ENCODE peak calls at places on chromosomes 11 and 22, in seven cellular contexts. One of them, this sample, is unnamed.

GRCh38 chr11:45805305-45806071 is 539 bp downstream of the SLC35C1 start:
- DNase-seq in pancreas: peak; percentile 80
- DNase-seq in DMS153: no peak
- DNase-seq in NCI-H2171: peak; percentile 40
- DNase-seq in activated naive CD4-positive, alpha-beta T cell treated with anti-CD3 and anti-CD28 coated beads for 36 hours: no peak
- DNase-seq in NCI-H1092 treated with DMSO at 0.1 percent for 48 hours: no peak
- DNase-seq in bronchial epithelial cell: peak; percentile 33
- DNase-seq in this sample: no peak

GRCh38 chr11:132576706-132577105 is 955.6 kb downstream of the OPCML start:
- DNase-seq in pancreas: no peak
- DNase-seq in DMS153: no peak
- DNase-seq in NCI-H2171: no peak
- DNase-seq in activated naive CD4-positive, alpha-beta T cell treated with anti-CD3 and anti-CD28 coated beads for 36 hours: no peak
- DNase-seq in NCI-H1092 treated with DMSO at 0.1 percent for 48 hours: no peak
- DNase-seq in bronchial epithelial cell: peak; percentile 14
- DNase-seq in this sample: peak; percentile 32

GRCh38 chr11:47524200-47524874 is 28.6 kb downstream of the CELF1 start:
- DNase-seq in pancreas: no peak
- DNase-seq in DMS153: no peak
- DNase-seq in NCI-H2171: peak; percentile 58
- DNase-seq in activated naive CD4-positive, alpha-beta T cell treated with anti-CD3 and anti-CD28 coated beads for 36 hours: peak; percentile 27
- DNase-seq in NCI-H1092 treated with DMSO at 0.1 percent for 48 hours: no peak
- DNase-seq in bronchial epithelial cell: peak; percentile 43
- DNase-seq in this sample: peak; percentile 27

GRCh38 chr11:122120096-122120495 is 4.1 kb upstream of the BLID start:
- DNase-seq in pancreas: no peak
- DNase-seq in DMS153: no peak
- DNase-seq in NCI-H2171: no peak
- DNase-seq in activated naive CD4-positive, alpha-beta T cell treated with anti-CD3 and anti-CD28 coated beads for 36 hours: no peak
- DNase-seq in NCI-H1092 treated with DMSO at 0.1 percent for 48 hours: no peak
- DNase-seq in bronchial epithelial cell: no peak
- DNase-seq in this sample: no peak

GRCh38 chr11:109071712-109072524 is 350.1 kb upstream of the C11orf87 start:
- DNase-seq in pancreas: no peak
- DNase-seq in DMS153: no peak
- DNase-seq in NCI-H2171: no peak
- DNase-seq in activated naive CD4-positive, alpha-beta T cell treated with anti-CD3 and anti-CD28 coated beads for 36 hours: no peak
- DNase-seq in NCI-H1092 treated with DMSO at 0.1 percent for 48 hours: no peak
- DNase-seq in bronchial epithelial cell: peak; percentile 17
- DNase-seq in this sample: no peak

GRCh38 chr22:20033045-20033706 is 12.3 kb downstream of the TANGO2 start:
- DNase-seq in pancreas: peak; percentile 87
- DNase-seq in DMS153: no peak
- DNase-seq in NCI-H2171: no peak
- DNase-seq in activated naive CD4-positive, alpha-beta T cell treated with anti-CD3 and anti-CD28 coated beads for 36 hours: no peak
- DNase-seq in NCI-H1092 treated with DMSO at 0.1 percent for 48 hours: no peak
- DNase-seq in bronchial epithelial cell: no peak
- DNase-seq in this sample: no peak

GRCh38 chr11:64649304-64649703 is 58.3 kb downstream of the SLC22A12 start:
- DNase-seq in pancreas: no peak
- DNase-seq in DMS153: no peak
- DNase-seq in NCI-H2171: no peak
- DNase-seq in activated naive CD4-positive, alpha-beta T cell treated with anti-CD3 and anti-CD28 coated beads for 36 hours: peak; percentile 19
- DNase-seq in NCI-H1092 treated with DMSO at 0.1 percent for 48 hours: peak; percentile 10
- DNase-seq in bronchial epithelial cell: peak; percentile 13
- DNase-seq in this sample: no peak

GRCh38 chr22:50479686-50480085 is 1.7 kb upstream of the ADM2 start:
- DNase-seq in pancreas: no peak
- DNase-seq in DMS153: no peak
- DNase-seq in NCI-H2171: no peak
- DNase-seq in activated naive CD4-positive, alpha-beta T cell treated with anti-CD3 and anti-CD28 coated beads for 36 hours: no peak
- DNase-seq in NCI-H1092 treated with DMSO at 0.1 percent for 48 hours: no peak
- DNase-seq in bronchial epithelial cell: no peak
- DNase-seq in this sample: no peak

GRCh38 chr11:77442394-77443053 is 31.4 kb downstream of the PAK1 start:
- DNase-seq in pancreas: no peak
- DNase-seq in DMS153: no peak
- DNase-seq in NCI-H2171: no peak
- DNase-seq in activated naive CD4-positive, alpha-beta T cell treated with anti-CD3 and anti-CD28 coated beads for 36 hours: no peak
- DNase-seq in NCI-H1092 treated with DMSO at 0.1 percent for 48 hours: no peak
- DNase-seq in bronchial epithelial cell: no peak
- DNase-seq in this sample: no peak

GRCh38 chr11:69540118-69541000 is 58.9 kb downstream of the LINC01488 start:
- DNase-seq in pancreas: peak; percentile 57
- DNase-seq in DMS153: no peak
- DNase-seq in NCI-H2171: no peak
- DNase-seq in activated naive CD4-positive, alpha-beta T cell treated with anti-CD3 and anti-CD28 coated beads for 36 hours: no peak
- DNase-seq in NCI-H1092 treated with DMSO at 0.1 percent for 48 hours: no peak
- DNase-seq in bronchial epithelial cell: no peak
- DNase-seq in this sample: no peak

GRCh38 chr11:45982656-45983470 is 60.4 kb downstream of the LARGE2 start:
- DNase-seq in pancreas: no peak
- DNase-seq in DMS153: peak; percentile 20
- DNase-seq in NCI-H2171: peak; percentile 90
- DNase-seq in activated naive CD4-positive, alpha-beta T cell treated with anti-CD3 and anti-CD28 coated beads for 36 hours: peak; percentile 73
- DNase-seq in NCI-H1092 treated with DMSO at 0.1 percent for 48 hours: no peak
- DNase-seq in bronchial epithelial cell: peak; percentile 84
- DNase-seq in this sample: no peak

GRCh38 chr11:116460156-116460965 is 312.4 kb downstream of the BUD13 start:
- DNase-seq in pancreas: no peak
- DNase-seq in DMS153: no peak
- DNase-seq in NCI-H2171: no peak
- DNase-seq in activated naive CD4-positive, alpha-beta T cell treated with anti-CD3 and anti-CD28 coated beads for 36 hours: no peak
- DNase-seq in NCI-H1092 treated with DMSO at 0.1 percent for 48 hours: peak; percentile 28
- DNase-seq in bronchial epithelial cell: no peak
- DNase-seq in this sample: no peak

GRCh38 chr22:40716116-40716515 is 36.8 kb downstream of the MCHR1 start:
- DNase-seq in pancreas: no peak
- DNase-seq in DMS153: no peak
- DNase-seq in NCI-H2171: no peak
- DNase-seq in activated naive CD4-positive, alpha-beta T cell treated with anti-CD3 and anti-CD28 coated beads for 36 hours: no peak
- DNase-seq in NCI-H1092 treated with DMSO at 0.1 percent for 48 hours: no peak
- DNase-seq in bronchial epithelial cell: no peak
- DNase-seq in this sample: no peak

GRCh38 chr11:117217685-117218084 is 14.2 kb downstream of the PCSK7 start:
- DNase-seq in pancreas: no peak
- DNase-seq in DMS153: no peak
- DNase-seq in NCI-H2171: no peak
- DNase-seq in activated naive CD4-positive, alpha-beta T cell treated with anti-CD3 and anti-CD28 coated beads for 36 hours: no peak
- DNase-seq in NCI-H1092 treated with DMSO at 0.1 percent for 48 hours: no peak
- DNase-seq in bronchial epithelial cell: no peak
- DNase-seq in this sample: no peak

GRCh38 chr11:117725048-117725734 is 71.8 kb downstream of the DSCAML1 start:
- DNase-seq in pancreas: no peak
- DNase-seq in DMS153: peak; percentile 20
- DNase-seq in NCI-H2171: no peak
- DNase-seq in activated naive CD4-positive, alpha-beta T cell treated with anti-CD3 and anti-CD28 coated beads for 36 hours: no peak
- DNase-seq in NCI-H1092 treated with DMSO at 0.1 percent for 48 hours: peak; percentile 89
- DNase-seq in bronchial epithelial cell: no peak
- DNase-seq in this sample: no peak

GRCh38 chr11:35214792-35215193 is 75.8 kb downstream of the CD44 start:
- DNase-seq in pancreas: no peak
- DNase-seq in DMS153: no peak
- DNase-seq in NCI-H2171: no peak
- DNase-seq in activated naive CD4-positive, alpha-beta T cell treated with anti-CD3 and anti-CD28 coated beads for 36 hours: peak; percentile 77
- DNase-seq in NCI-H1092 treated with DMSO at 0.1 percent for 48 hours: no peak
- DNase-seq in bronchial epithelial cell: peak; percentile 94
- DNase-seq in this sample: no peak

GRCh38 chr11:118380571-118380970 is 20.8 kb upstream of the ATP5MG start:
- DNase-seq in pancreas: no peak
- DNase-seq in DMS153: no peak
- DNase-seq in NCI-H2171: no peak
- DNase-seq in activated naive CD4-positive, alpha-beta T cell treated with anti-CD3 and anti-CD28 coated beads for 36 hours: no peak
- DNase-seq in NCI-H1092 treated with DMSO at 0.1 percent for 48 hours: no peak
- DNase-seq in bronchial epithelial cell: peak; percentile 88
- DNase-seq in this sample: no peak

GRCh38 chr11:2892215-2893020 is 6.8 kb upstream of the CDKN1C start:
- DNase-seq in pancreas: peak; percentile 80
- DNase-seq in DMS153: peak; percentile 79
- DNase-seq in NCI-H2171: no peak
- DNase-seq in activated naive CD4-positive, alpha-beta T cell treated with anti-CD3 and anti-CD28 coated beads for 36 hours: peak; percentile 79
- DNase-seq in NCI-H1092 treated with DMSO at 0.1 percent for 48 hours: peak; percentile 73
- DNase-seq in bronchial epithelial cell: no peak
- DNase-seq in this sample: peak; percentile 46

GRCh38 chr22:37639070-37639760 is at the start of gene SH3BP1:
- DNase-seq in pancreas: no peak
- DNase-seq in DMS153: no peak
- DNase-seq in NCI-H2171: peak; percentile 47
- DNase-seq in activated naive CD4-positive, alpha-beta T cell treated with anti-CD3 and anti-CD28 coated beads for 36 hours: peak; percentile 59
- DNase-seq in NCI-H1092 treated with DMSO at 0.1 percent for 48 hours: no peak
- DNase-seq in bronchial epithelial cell: no peak
- DNase-seq in this sample: no peak

GRCh38 chr22:37401401-37401859 is 25.8 kb downstream of the ELFN2 start:
- DNase-seq in pancreas: no peak
- DNase-seq in DMS153: no peak
- DNase-seq in NCI-H2171: no peak
- DNase-seq in activated naive CD4-positive, alpha-beta T cell treated with anti-CD3 and anti-CD28 coated beads for 36 hours: no peak
- DNase-seq in NCI-H1092 treated with DMSO at 0.1 percent for 48 hours: no peak
- DNase-seq in bronchial epithelial cell: no peak
- DNase-seq in this sample: peak; percentile 19

GRCh38 chr11:47861762-47862161 is 13.6 kb upstream of the NUP160 start:
- DNase-seq in pancreas: no peak
- DNase-seq in DMS153: no peak
- DNase-seq in NCI-H2171: no peak
- DNase-seq in activated naive CD4-positive, alpha-beta T cell treated with anti-CD3 and anti-CD28 coated beads for 36 hours: peak; percentile 26
- DNase-seq in NCI-H1092 treated with DMSO at 0.1 percent for 48 hours: no peak
- DNase-seq in bronchial epithelial cell: peak; percentile 69
- DNase-seq in this sample: no peak

GRCh38 chr22:33923660-33924246 is 3.5 kb upstream of the LARGE1 start:
- DNase-seq in pancreas: no peak
- DNase-seq in DMS153: peak; percentile 50
- DNase-seq in NCI-H2171: peak; percentile 52
- DNase-seq in activated naive CD4-positive, alpha-beta T cell treated with anti-CD3 and anti-CD28 coated beads for 36 hours: peak; percentile 51
- DNase-seq in NCI-H1092 treated with DMSO at 0.1 percent for 48 hours: peak; percentile 82
- DNase-seq in bronchial epithelial cell: peak; percentile 60
- DNase-seq in this sample: peak; percentile 61

GRCh38 chr22:27637604-27638003 is 164.0 kb downstream of the MN1 start:
- DNase-seq in pancreas: no peak
- DNase-seq in DMS153: no peak
- DNase-seq in NCI-H2171: no peak
- DNase-seq in activated naive CD4-positive, alpha-beta T cell treated with anti-CD3 and anti-CD28 coated beads for 36 hours: no peak
- DNase-seq in NCI-H1092 treated with DMSO at 0.1 percent for 48 hours: no peak
- DNase-seq in bronchial epithelial cell: peak; percentile 75
- DNase-seq in this sample: peak; percentile 27

GRCh38 chr11:13073119-13073981 is 64.2 kb downstream of the RASSF10 start:
- DNase-seq in pancreas: no peak
- DNase-seq in DMS153: no peak
- DNase-seq in NCI-H2171: no peak
- DNase-seq in activated naive CD4-positive, alpha-beta T cell treated with anti-CD3 and anti-CD28 coated beads for 36 hours: no peak
- DNase-seq in NCI-H1092 treated with DMSO at 0.1 percent for 48 hours: no peak
- DNase-seq in bronchial epithelial cell: peak; percentile 99
- DNase-seq in this sample: no peak

GRCh38 chr11:75524576-75525432 is 937 bp downstream of the GDPD5 start:
- DNase-seq in pancreas: peak; percentile 86
- DNase-seq in DMS153: no peak
- DNase-seq in NCI-H2171: no peak
- DNase-seq in activated naive CD4-positive, alpha-beta T cell treated with anti-CD3 and anti-CD28 coated beads for 36 hours: peak; percentile 38
- DNase-seq in NCI-H1092 treated with DMSO at 0.1 percent for 48 hours: no peak
- DNase-seq in bronchial epithelial cell: no peak
- DNase-seq in this sample: no peak

GRCh38 chr11:128516886-128517285 is 70.5 kb downstream of the ETS1 start:
- DNase-seq in pancreas: no peak
- DNase-seq in DMS153: no peak
- DNase-seq in NCI-H2171: no peak
- DNase-seq in activated naive CD4-positive, alpha-beta T cell treated with anti-CD3 and anti-CD28 coated beads for 36 hours: no peak
- DNase-seq in NCI-H1092 treated with DMSO at 0.1 percent for 48 hours: no peak
- DNase-seq in bronchial epithelial cell: no peak
- DNase-seq in this sample: no peak

GRCh38 chr11:128447233-128447632 is 140.1 kb downstream of the ETS1 start:
- DNase-seq in pancreas: no peak
- DNase-seq in DMS153: no peak
- DNase-seq in NCI-H2171: no peak
- DNase-seq in activated naive CD4-positive, alpha-beta T cell treated with anti-CD3 and anti-CD28 coated beads for 36 hours: no peak
- DNase-seq in NCI-H1092 treated with DMSO at 0.1 percent for 48 hours: no peak
- DNase-seq in bronchial epithelial cell: no peak
- DNase-seq in this sample: no peak

GRCh38 chr22:41766476-41766875 is 34.0 kb upstream of the CCDC134 start:
- DNase-seq in pancreas: no peak
- DNase-seq in DMS153: no peak
- DNase-seq in NCI-H2171: no peak
- DNase-seq in activated naive CD4-positive, alpha-beta T cell treated with anti-CD3 and anti-CD28 coated beads for 36 hours: no peak
- DNase-seq in NCI-H1092 treated with DMSO at 0.1 percent for 48 hours: no peak
- DNase-seq in bronchial epithelial cell: no peak
- DNase-seq in this sample: no peak

GRCh38 chr11:134575504-134576230 is 163.6 kb upstream of the B3GAT1 start:
- DNase-seq in pancreas: no peak
- DNase-seq in DMS153: no peak
- DNase-seq in NCI-H2171: no peak
- DNase-seq in activated naive CD4-positive, alpha-beta T cell treated with anti-CD3 and anti-CD28 coated beads for 36 hours: no peak
- DNase-seq in NCI-H1092 treated with DMSO at 0.1 percent for 48 hours: no peak
- DNase-seq in bronchial epithelial cell: no peak
- DNase-seq in this sample: no peak

GRCh38 chr11:3159296-3160190 is 5.6 kb downstream of the OSBPL5 start:
- DNase-seq in pancreas: peak; percentile 87
- DNase-seq in DMS153: no peak
- DNase-seq in NCI-H2171: no peak
- DNase-seq in activated naive CD4-positive, alpha-beta T cell treated with anti-CD3 and anti-CD28 coated beads for 36 hours: no peak
- DNase-seq in NCI-H1092 treated with DMSO at 0.1 percent for 48 hours: peak; percentile 28
- DNase-seq in bronchial epithelial cell: no peak
- DNase-seq in this sample: peak; percentile 47

GRCh38 chr22:40030757-40031092 is 36.0 kb downstream of the FAM83F start:
- DNase-seq in pancreas: no peak
- DNase-seq in DMS153: no peak
- DNase-seq in NCI-H2171: no peak
- DNase-seq in activated naive CD4-positive, alpha-beta T cell treated with anti-CD3 and anti-CD28 coated beads for 36 hours: no peak
- DNase-seq in NCI-H1092 treated with DMSO at 0.1 percent for 48 hours: no peak
- DNase-seq in bronchial epithelial cell: no peak
- DNase-seq in this sample: no peak